ENCODE peak calls at places on chromosomes 4 and X, in ten cellular contexts. V is epithelial cell of esophagus; P is astrocyte of the spinal cord; G is PC-9; R is breast epithelium; M is Peyer's patch; Y is endodermal cell; U is K562; J is CD8-positive, alpha-beta T cell; B is cardiac fibroblast. T is an unnamed sample.

GRCh38 chrX:100625985-100626491 is 10.6 kb downstream of the TSPAN6 start:
- DNase-seq in V (no peak), P (peak), G (no peak), R (no peak), M (no peak), Y (no peak), U (no peak), J (no peak), B (no peak), T (no peak)

GRCh38 chrX:13876652-13877051 is 59.8 kb upstream of the GPM6B start:
- DNase-seq in V (peak), P (peak), G (no peak), R (no peak), M (no peak), Y (no peak), U (no peak), J (no peak), B (peak), T (no peak)

GRCh38 chrX:101081257-101081656 is 2.6 kb downstream of the TMEM35A start:
- DNase-seq in V (peak), P (no peak), G (no peak), R (no peak), M (no peak), Y (no peak), U (no peak), J (no peak), B (no peak), T (no peak)

GRCh38 chrX:21907250-21907649 is 33.3 kb upstream of the SMS start:
- DNase-seq in V (no peak), P (no peak), G (no peak), R (no peak), M (no peak), Y (no peak), U (no peak), J (no peak), B (peak), T (no peak)

GRCh38 chr4:144905286-144905685 is 192.7 kb downstream of the ANAPC10 start:
- DNase-seq in V (no peak), P (no peak), G (no peak), R (no peak), M (no peak), Y (no peak), U (no peak), J (no peak), B (peak), T (no peak)

GRCh38 chr4:77432702-77433101 is 172.9 kb upstream of the CXCL13 start:
- DNase-seq in V (peak), P (no peak), G (no peak), R (no peak), M (no peak), Y (no peak), U (no peak), J (no peak), B (no peak), T (no peak)

GRCh38 chr4:85825937-85826678 is 351.2 kb downstream of the ARHGAP24 start:
- DNase-seq in V (no peak), P (peak), G (no peak), R (no peak), M (no peak), Y (peak), U (no peak), J (no peak), B (peak), T (no peak)

GRCh38 chr4:100288167-100288566 is 97.9 kb upstream of the DDIT4L start:
- DNase-seq in V (peak), P (no peak), G (no peak), R (no peak), M (no peak), Y (no peak), U (no peak), J (no peak), B (peak), T (peak)

GRCh38 chr4:138669479-138670165 is 346.0 kb upstream of the NOCT start:
- DNase-seq in V (peak), P (peak), G (no peak), R (no peak), M (no peak), Y (no peak), U (no peak), J (no peak), B (peak), T (peak)

GRCh38 chr4:67581208-67581857 is 22.8 kb downstream of the STAP1 start:
- DNase-seq in V (no peak), P (no peak), G (no peak), R (no peak), M (no peak), Y (no peak), U (no peak), J (no peak), B (no peak), T (no peak)

GRCh38 chr4:8050555-8051206 is 107.9 kb downstream of the ABLIM2 start:
- DNase-seq in V (no peak), P (peak), G (peak), R (no peak), M (peak), Y (peak), U (peak), J (no peak), B (peak), T (peak)

GRCh38 chrX:103530540-103530939 is 11.3 kb upstream of the RAB40A start:
- DNase-seq in V (no peak), P (no peak), G (no peak), R (no peak), M (no peak), Y (no peak), U (no peak), J (no peak), B (no peak), T (no peak)

GRCh38 chr4:139582044-139582443 is 26.0 kb upstream of the SETD7 start:
- DNase-seq in V (no peak), P (no peak), G (no peak), R (no peak), M (no peak), Y (no peak), U (no peak), J (no peak), B (no peak), T (no peak)

GRCh38 chrX:3119376-3119775 is 78.1 kb downstream of the ARSF start:
- DNase-seq in V (no peak), P (peak), G (no peak), R (no peak), M (no peak), Y (no peak), U (no peak), J (no peak), B (no peak), T (no peak)

GRCh38 chr4:165016971-165017370 is 14.8 kb upstream of the TRIM60 start:
- DNase-seq in V (peak), P (no peak), G (peak), R (no peak), M (no peak), Y (peak), U (peak), J (no peak), B (peak), T (no peak)

GRCh38 chrX:25012793-25013592 is 2.8 kb downstream of the ARX start:
- DNase-seq in V (no peak), P (no peak), G (no peak), R (no peak), M (no peak), Y (peak), U (no peak), J (no peak), B (no peak), T (no peak)

GRCh38 chrX:94058728-94059382 is 384.8 kb downstream of the FAM133A start:
- DNase-seq in V (peak), P (no peak), G (no peak), R (no peak), M (no peak), Y (peak), U (peak), J (no peak), B (no peak), T (no peak)

GRCh38 chrX:73289039-73289438 is 74.4 kb upstream of the NAP1L2 start:
- DNase-seq in V (no peak), P (no peak), G (no peak), R (no peak), M (no peak), Y (peak), U (no peak), J (no peak), B (no peak), T (no peak)

GRCh38 chr4:25065451-25065850 is 34.7 kb upstream of the LGI2 start:
- DNase-seq in V (no peak), P (no peak), G (no peak), R (no peak), M (no peak), Y (peak), U (no peak), J (no peak), B (no peak), T (no peak)

GRCh38 chr4:183532823-183533222 is 28.0 kb downstream of the ING2 start:
- DNase-seq in V (peak), P (peak), G (no peak), R (no peak), M (no peak), Y (no peak), U (no peak), J (no peak), B (peak), T (peak)

GRCh38 chr4:185640809-185641675 is 105.7 kb upstream of the PDLIM3 start:
- DNase-seq in V (peak), P (peak), G (no peak), R (no peak), M (no peak), Y (no peak), U (no peak), J (no peak), B (peak), T (peak)

GRCh38 chrX:39682778-39683177 is 415.0 kb downstream of the BCOR start:
- DNase-seq in V (no peak), P (no peak), G (no peak), R (no peak), M (no peak), Y (peak), U (peak), J (no peak), B (no peak), T (no peak)

GRCh38 chrX:475926-476723 is 89.4 kb upstream of the PPP2R3B start:
- DNase-seq in V (no peak), P (no peak), G (peak), R (no peak), M (no peak), Y (peak), U (peak), J (no peak), B (no peak), T (peak)

GRCh38 chrX:16867947-16868346 is 2.2 kb downstream of the RBBP7 start:
- DNase-seq in V (no peak), P (no peak), G (no peak), R (no peak), M (no peak), Y (no peak), U (no peak), J (no peak), B (no peak), T (no peak)
- H3K4me3 ChIP-seq in V (no peak), P (no peak), G (peak), R (no peak), M (no peak), Y (peak), U (no peak), J (no peak), B (no peak), T (peak)

DNA sequence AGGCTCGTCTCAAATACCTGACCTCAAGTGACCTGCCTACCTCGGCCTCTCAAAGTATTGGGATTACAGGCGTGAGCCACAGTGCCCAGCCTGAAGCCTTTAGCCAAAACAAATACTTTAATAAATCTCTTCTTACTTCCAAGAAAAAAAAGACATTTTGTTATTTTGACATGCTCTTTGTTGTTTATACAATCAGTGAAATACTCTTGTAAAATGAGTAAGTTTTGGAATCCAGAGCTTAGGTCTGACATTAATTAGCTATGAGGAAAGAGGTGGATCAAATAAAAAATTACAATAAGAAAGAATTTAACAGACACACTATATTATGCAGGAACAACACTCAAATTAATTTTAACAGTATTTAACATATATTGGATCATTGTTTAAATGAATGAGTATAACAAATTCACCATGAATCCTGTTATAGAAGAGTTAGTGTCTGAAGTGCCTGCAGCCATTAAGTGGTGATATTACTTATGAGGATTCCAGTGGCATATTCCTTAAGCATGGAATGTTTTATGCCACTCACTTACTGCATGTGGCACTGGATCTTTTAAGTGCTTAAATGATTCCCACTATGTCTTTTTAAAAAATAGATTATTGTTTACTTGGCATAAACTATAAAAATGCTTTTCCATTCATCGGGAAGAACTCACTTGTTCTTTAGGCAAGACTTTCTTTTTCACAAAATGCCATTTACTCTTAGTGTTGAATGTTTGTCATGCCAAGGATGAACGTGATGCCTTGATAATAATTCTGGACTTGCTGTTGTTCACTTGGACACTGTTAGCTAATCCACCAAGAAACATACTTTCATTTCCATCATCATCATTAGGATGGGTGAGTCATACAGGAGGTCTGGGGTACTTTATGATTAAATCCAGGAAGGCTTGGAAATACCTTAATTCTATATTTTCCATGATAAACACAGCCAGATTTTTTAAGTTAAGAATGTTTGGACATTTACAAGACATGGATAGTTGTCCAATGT is 260.3 kb upstream of the GIMD1 start:
- DNase-seq in V (no peak), P (peak), G (no peak), R (no peak), M (no peak), Y (no peak), U (no peak), J (no peak), B (no peak), T (no peak)
- H3K4me3 ChIP-seq in V (no peak), P (no peak), G (no peak), R (no peak), M (no peak), Y (no peak), U (no peak), J (no peak), B (no peak), T (no peak)

DNA sequence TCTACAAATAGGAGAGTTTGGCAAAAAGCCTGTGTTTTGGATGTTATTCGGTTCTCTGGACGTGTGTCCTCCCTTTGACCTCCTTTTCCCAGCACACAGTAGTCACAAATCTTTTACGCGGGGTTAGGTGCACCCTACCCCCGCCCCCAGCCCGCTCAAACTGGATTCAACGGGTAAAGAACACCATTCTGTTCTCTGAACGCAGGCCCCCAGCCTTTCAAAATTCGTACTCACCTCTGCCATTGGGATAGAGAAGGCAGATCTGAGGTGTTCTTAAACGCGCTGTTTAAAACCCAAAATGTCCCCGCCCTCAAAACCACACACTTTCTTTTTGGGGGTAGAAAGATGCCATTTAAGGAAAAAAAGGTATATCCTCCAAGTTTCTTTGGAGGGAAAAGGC is 2.7 kb downstream of the LEF1 start:
- DNase-seq in V (no peak), P (no peak), G (no peak), R (no peak), M (no peak), Y (no peak), U (peak), J (no peak), B (no peak), T (no peak)
- H3K4me3 ChIP-seq in V (no peak), P (peak), G (peak), R (peak), M (peak), Y (peak), U (peak), J (peak), B (no peak), T (no peak)

DNA sequence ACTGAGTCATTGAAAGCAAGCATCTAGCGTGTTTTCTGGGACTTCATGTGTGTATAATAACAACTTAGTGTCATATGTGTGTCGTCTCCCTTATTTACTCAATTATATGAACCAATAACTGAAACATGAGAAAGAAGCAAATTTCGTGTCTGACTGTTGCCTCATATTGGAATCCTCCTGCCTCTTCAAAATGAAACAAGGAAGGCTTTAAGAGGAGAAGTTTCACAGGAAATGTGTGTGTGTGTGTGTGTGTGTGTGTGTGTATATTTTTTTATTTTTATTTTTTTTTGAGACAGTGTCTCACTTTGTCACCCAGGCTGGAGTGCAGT is 145.8 kb upstream of the SFRP2 start:
- DNase-seq in V (no peak), P (no peak), G (no peak), R (no peak), M (no peak), Y (no peak), U (no peak), J (no peak), B (no peak), T (no peak)
- H3K4me3 ChIP-seq in V (no peak), P (no peak), G (no peak), R (no peak), M (no peak), Y (no peak), U (no peak), J (no peak), B (no peak), T (no peak)

T was measured in skeletal muscle cell.